ENCODE peak calls at places on chromosomes 11 and 22, in four cellular contexts. X, O, C and B are unnamed samples.

GRCh38 chr11:611001-611996 is 4.5 kb downstream of the IRF7 start:
- DNase-seq in O (no peak), C (no peak), X (no peak), B (no peak)

GRCh38 chr22:50576070-50576469 is 2.2 kb downstream of the CPT1B start:
- DNase-seq in C (peak; percentile 34), O (peak; percentile 76), X (no peak), B (no peak)

GRCh38 chr11:116925050-116925449 is 87.6 kb upstream of the APOA1 start:
- DNase-seq in X (no peak), C (no peak), O (peak; percentile 26), B (no peak)

GRCh38 chr11:299951-300735 is 817 bp upstream of the IFITM5 start:
- DNase-seq in C (no peak), X (no peak), O (peak; percentile 54), B (no peak)

GRCh38 chr11:106087815-106088435 is 10.5 kb downstream of the AASDHPPT start:
- DNase-seq in O (peak; percentile 55), C (peak; percentile 26), X (peak; percentile 1), B (no peak)

GRCh38 chr22:49373801-49374226 is 453.9 kb downstream of the BRD1 start:
- DNase-seq in C (no peak), X (no peak), O (no peak), B (no peak)

GRCh38 chr22:42764895-42765363 is 44.3 kb upstream of the A4GALT start:
- DNase-seq in C (no peak), X (no peak), O (no peak), B (no peak)

GRCh38 chr11:18368236-18368635 is 26.1 kb upstream of the LDHA start:
- DNase-seq in X (no peak), O (no peak), C (peak; percentile 49), B (no peak)

GRCh38 chr11:112593440-112593839 is 332.8 kb upstream of the PLET1 start:
- DNase-seq in C (no peak), O (no peak), X (no peak), B (no peak)

GRCh38 chr11:116379185-116379828 is 393.5 kb downstream of the BUD13 start:
- DNase-seq in X (no peak), C (no peak), O (peak; percentile 46), B (no peak)

GRCh38 chr11:5626191-5626590 is 1.4 kb downstream of the TRIM34 start:
- DNase-seq in O (no peak), X (no peak), C (no peak), B (no peak)

GRCh38 chr11:76621466-76621865 is 49.1 kb downstream of the LRRC32 start:
- DNase-seq in X (no peak), O (no peak), C (no peak), B (no peak)

GRCh38 chr11:34250732-34251639 is 106.8 kb downstream of the ABTB2 start:
- DNase-seq in O (peak; percentile 33), X (peak; percentile 19), C (peak; percentile 86), B (no peak)

GRCh38 chr11:36600155-36600554 is 2.1 kb upstream of the RAG2 start:
- DNase-seq in X (no peak), C (no peak), O (peak; percentile 14), B (no peak)

GRCh38 chr11:36591433-36591832 is 2.9 kb upstream of the IFTAP start:
- DNase-seq in X (no peak), O (no peak), C (no peak), B (no peak)

GRCh38 chr11:36598051-36598450 is at the start of gene RAG2:
- DNase-seq in C (no peak), X (no peak), O (no peak), B (no peak)

GRCh38 chr11:36596880-36597279 is 1.2 kb downstream of the RAG2 start:
- DNase-seq in O (no peak), X (no peak), C (no peak), B (no peak)

DNA sequence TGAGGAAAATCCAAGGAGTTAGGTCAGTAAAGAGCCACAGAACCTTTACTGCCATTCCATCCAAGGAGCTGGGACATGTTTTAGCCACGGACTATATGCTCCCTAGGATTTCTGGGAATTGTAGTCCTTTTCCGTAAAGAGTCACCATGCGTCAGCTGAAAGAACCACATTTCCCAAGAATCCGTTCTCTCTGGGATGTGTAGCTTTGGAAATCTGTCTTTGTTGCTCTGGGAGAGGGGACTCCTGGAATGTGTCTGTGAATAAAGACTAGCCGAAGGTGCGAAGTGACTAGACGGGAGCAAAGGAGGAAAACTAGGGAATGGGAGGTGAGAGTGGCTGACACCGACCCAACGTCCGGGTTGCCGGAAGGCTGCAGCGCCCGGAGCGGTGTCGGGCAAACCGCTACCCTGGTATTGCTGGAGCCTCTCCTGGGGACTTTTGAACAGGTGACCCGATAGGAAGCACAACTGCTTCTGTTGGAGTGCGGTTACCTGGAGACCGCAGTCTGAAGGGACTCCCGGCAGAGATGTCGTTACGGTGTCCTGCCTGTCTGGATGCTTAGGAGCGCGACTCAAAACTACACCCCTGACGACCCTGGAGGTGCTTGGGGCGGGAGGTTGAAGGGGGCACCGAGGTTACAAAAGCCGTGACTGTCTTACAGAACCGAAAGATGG is at the start of gene IFTAP:
- DNase-seq in C (peak; percentile 93), O (peak; percentile 98), X (peak; percentile 60), B (peak; percentile 57)
- H3K27ac ChIP-seq in C (no peak within 1 kb of the TSS), O (no peak within 1 kb of the TSS), X (peak within 1 kb of the TSS; percentile 55), B (no peak within 1 kb of the TSS)

DNA sequence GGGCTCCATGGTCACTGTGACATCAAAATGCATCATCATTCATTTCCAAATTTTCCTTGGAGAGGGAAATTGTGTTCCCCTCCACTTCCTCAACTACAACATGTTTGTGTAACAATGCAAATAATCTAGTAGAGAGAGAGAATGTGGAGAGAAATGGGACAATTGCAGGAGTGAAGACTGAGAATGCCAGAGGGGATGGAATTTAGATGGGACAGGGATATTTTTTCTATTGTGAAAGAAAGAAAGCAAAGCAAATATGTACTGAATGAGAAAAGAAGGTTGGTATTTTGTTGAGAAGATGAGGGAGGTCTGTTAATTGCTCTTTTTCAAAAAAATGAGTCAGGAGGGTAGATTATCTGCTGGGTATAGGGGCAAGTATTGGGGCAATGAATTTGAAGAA is 33.5 kb upstream of the ZBED5 start:
- DNase-seq in X (no peak), O (no peak), C (no peak), B (no peak)
- H3K27ac ChIP-seq in X (no peak overlapping the region), O (no peak overlapping the region), C (no peak overlapping the region), B (no peak overlapping the region)

DNA sequence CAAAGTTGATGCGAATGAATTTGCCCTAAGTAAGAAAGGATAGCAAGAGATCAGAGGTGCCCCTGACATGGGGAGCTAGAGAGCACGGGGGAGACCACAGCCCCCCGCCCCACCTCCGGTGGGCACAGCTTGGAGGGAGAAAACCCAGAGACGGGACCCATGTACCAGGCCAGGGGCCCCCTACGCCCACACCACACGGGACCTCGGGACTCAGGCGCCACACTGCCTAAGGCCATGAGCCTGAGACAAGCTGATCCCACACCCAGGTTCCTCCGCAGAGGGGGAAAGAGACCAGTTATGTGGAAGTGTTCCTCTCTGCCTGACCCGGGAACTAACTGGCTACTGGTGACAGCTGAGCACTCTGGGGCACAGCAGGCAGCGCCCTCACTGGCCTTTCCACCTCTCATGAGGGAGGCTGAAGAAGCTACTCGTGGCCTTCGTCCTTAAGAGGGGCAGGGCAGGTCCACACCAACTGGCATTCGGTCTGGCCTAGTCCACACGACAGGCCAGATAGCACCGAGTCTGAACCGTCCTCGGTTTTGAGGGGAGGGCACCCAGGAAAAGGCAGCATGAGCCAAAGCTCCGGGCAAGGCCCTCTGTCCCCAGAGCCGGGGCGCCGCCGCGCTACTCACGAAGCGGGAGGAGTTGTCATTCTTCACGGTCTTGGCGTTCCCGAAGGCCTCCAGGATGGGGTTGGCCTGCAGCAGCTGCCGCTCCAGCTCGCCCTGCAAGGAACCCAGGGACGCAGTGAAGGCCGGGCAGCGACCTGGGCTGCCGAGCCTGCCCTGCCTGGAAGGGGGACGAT is 65.8 kb downstream of the MYH9 start:
- DNase-seq in O (no peak), X (no peak), C (no peak), B (no peak)
- H3K27ac ChIP-seq in O (no peak overlapping the region), X (no peak overlapping the region), C (no peak overlapping the region), B (peak overlapping the region; percentile 99)

DNA sequence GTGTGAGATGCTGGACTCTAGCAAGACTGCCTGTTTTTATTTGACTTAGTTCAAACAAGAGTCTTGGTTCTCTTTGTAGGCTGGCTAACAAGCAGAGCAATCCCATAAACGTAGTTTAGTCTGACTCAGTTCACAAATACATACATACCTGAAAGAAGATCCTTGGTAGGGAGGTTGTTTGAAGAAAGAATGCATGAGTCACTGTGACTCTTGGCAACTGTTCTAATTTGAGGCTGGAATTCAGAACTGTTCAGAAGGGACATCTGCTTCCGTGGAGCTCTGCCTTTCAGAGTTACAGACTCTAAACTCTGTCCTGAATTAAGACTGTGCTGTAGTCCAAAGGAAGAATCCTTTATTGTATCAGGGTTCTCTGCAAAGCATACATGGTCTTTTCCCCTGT is 32.2 kb downstream of the C2CD3 start:
- DNase-seq in C (peak; percentile 96), X (no peak), O (peak; percentile 83), B (peak; percentile 86)
- H3K27ac ChIP-seq in C (peak overlapping the region; percentile 48), X (no peak overlapping the region), O (no peak overlapping the region), B (peak overlapping the region; percentile 92)

GRCh38 chr11:65944191-65944590 is 1.1 kb upstream of the TSGA10IP start:
- DNase-seq in X (no peak), C (no peak), O (no peak), B (no peak)

GRCh38 chr11:65945430-65945911 is at the start of gene TSGA10IP:
- DNase-seq in X (no peak), O (peak; percentile 81), C (no peak), B (no peak)

GRCh38 chr11:65945941-65946558 is 770 bp downstream of the TSGA10IP start:
- DNase-seq in C (no peak), O (peak; percentile 68), X (no peak), B (no peak)

GRCh38 chr11:65946655-65947054 is 1.4 kb downstream of the TSGA10IP start:
- DNase-seq in O (no peak), C (no peak), X (no peak), B (no peak)

GRCh38 chr11:65944767-65945166 is 513 bp upstream of the TSGA10IP start:
- DNase-seq in X (no peak), C (no peak), O (no peak), B (no peak)
- H3K27ac ChIP-seq in X (no peak overlapping the region), C (no peak overlapping the region), O (no peak overlapping the region), B (no peak overlapping the region)